ENCODE peak calls at places on chromosomes 4 and X, in seven cellular contexts. B is breast epithelium, M is stomach, T is heart right ventricle, E is colonic mucosa, G is psoas muscle, X is iPS DF 6.9. C is an unnamed sample.

GRCh38 chrX:23919706-23920320 is 12.0 kb downstream of the CXorf58 start:
- DNase-seq in M (no peak), T (no peak), X (no peak), E (no peak), G (no peak), B (no peak), C (no peak)

GRCh38 chr4:185421366-185422124 is 4.2 kb downstream of the UFSP2 start:
- DNase-seq in G (no peak), B (no peak), T (no peak), E (no peak), M (no peak), X (no peak), C (no peak)

GRCh38 chrX:44400588-44400987 is 57.1 kb upstream of the EFHC2 start:
- DNase-seq in T (no peak), X (no peak), E (no peak), M (no peak), B (no peak), G (no peak), C (no peak)

GRCh38 chrX:65406532-65406931 is 128.1 kb downstream of the LAS1L start:
- DNase-seq in B (no peak), M (no peak), X (no peak), T (no peak), G (no peak), E (no peak), C (no peak)

GRCh38 chr4:137635108-137635507 is 102.8 kb upstream of the PCDH18 start:
- DNase-seq in B (no peak), M (no peak), T (no peak), G (no peak), E (no peak), X (no peak), C (no peak)

GRCh38 chr4:148445903-148446261 is 3.7 kb upstream of the NR3C2 start:
- DNase-seq in M (no peak), E (peak; percentile 29), X (no peak), T (no peak), G (no peak), B (no peak), C (no peak)

GRCh38 chr4:40322853-40323252 is 12.3 kb upstream of the CHRNA9 start:
- DNase-seq in M (no peak), E (no peak), G (no peak), B (no peak), T (no peak), X (no peak), C (no peak)

GRCh38 chrX:72060196-72060974 is 71.3 kb downstream of the RTL5 start:
- DNase-seq in X (no peak), G (no peak), M (no peak), E (no peak), T (no peak), B (no peak), C (no peak)

GRCh38 chrX:15206306-15206705 is 63.6 kb downstream of the ASB9 start:
- DNase-seq in B (no peak), E (no peak), M (no peak), T (no peak), X (no peak), G (no peak), C (no peak)

GRCh38 chr4:6702761-6703160 is 6.9 kb downstream of the MRFAP1L1 start:
- DNase-seq in M (no peak), X (no peak), T (no peak), E (no peak), G (no peak), B (no peak), C (no peak)

GRCh38 chr4:177667687-177668086 is 225.4 kb upstream of the AGA start:
- DNase-seq in X (no peak), E (no peak), T (no peak), M (no peak), G (no peak), B (no peak), C (no peak)

GRCh38 chr4:13546855-13547562 is 2.7 kb upstream of the NKX3-2 start:
- DNase-seq in X (no peak), G (no peak), M (no peak), T (no peak), B (no peak), E (peak; percentile 31), C (no peak)

GRCh38 chr4:83947111-83947510 is 411.2 kb downstream of the GPAT3 start:
- DNase-seq in T (no peak), B (no peak), M (no peak), X (no peak), E (no peak), G (no peak), C (no peak)

GRCh38 chrX:24619647-24620046 is 27.5 kb downstream of the PCYT1B start:
- DNase-seq in E (no peak), B (no peak), G (no peak), M (no peak), T (peak; percentile 10), X (no peak), C (no peak)

GRCh38 chr4:157996061-157996460 is 176.8 kb downstream of the GASK1B start:
- DNase-seq in G (no peak), B (no peak), E (no peak), X (no peak), M (no peak), T (no peak), C (peak; percentile 20)

GRCh38 chr4:89836897-89837384 is at the start of gene SNCA:
- DNase-seq in X (peak; percentile 52), G (peak; percentile 60), T (peak; percentile 55), E (peak; percentile 54), M (peak; percentile 46), B (no peak), C (peak; percentile 84)

GRCh38 chrX:102067966-102068723 is 57.3 kb upstream of the TCEAL2 start:
- DNase-seq in G (no peak), X (no peak), B (no peak), T (no peak), M (no peak), E (no peak), C (no peak)

GRCh38 chr4:53914313-53915016 is 149.9 kb downstream of the CHIC2 start:
- DNase-seq in G (no peak), M (peak; percentile 34), B (no peak), T (no peak), X (no peak), E (no peak), C (no peak)

GRCh38 chr4:2745981-2746806 is 9.9 kb downstream of the TNIP2 start:
- DNase-seq in B (no peak), E (no peak), X (no peak), T (peak; percentile 62), M (peak; percentile 44), G (peak; percentile 63), C (peak; percentile 88)

GRCh38 chrX:77527233-77528001 is 80.2 kb downstream of the FGF16 start:
- DNase-seq in G (peak; percentile 50), B (no peak), E (no peak), X (no peak), M (no peak), T (peak; percentile 17), C (peak; percentile 67)

GRCh38 chr4:54063737-54064316 is 578 bp downstream of the CHIC2 start:
- DNase-seq in M (peak; percentile 39), G (peak; percentile 71), B (peak; percentile 55), T (peak; percentile 27), E (peak; percentile 49), X (no peak), C (peak; percentile 83)

GRCh38 chr4:32207456-32207855 is 1487.3 kb downstream of the PCDH7 start:
- DNase-seq in M (no peak), E (no peak), X (no peak), B (no peak), G (no peak), T (no peak), C (no peak)

GRCh38 chr4:128757712-128758111 is 51.8 kb upstream of the JADE1 start:
- DNase-seq in E (no peak), B (no peak), X (no peak), T (peak; percentile 66), M (peak; percentile 43), G (peak; percentile 84), C (peak; percentile 47)
- H3K27ac ChIP-seq in E (no peak overlapping the region), B (no peak overlapping the region), X (no peak overlapping the region), T (peak overlapping the region; percentile 0), M (no peak overlapping the region), G (peak overlapping the region; percentile 80), C (no peak overlapping the region)

GRCh38 chr4:161438096-161438495 is 725.7 kb downstream of the FSTL5 start:
- DNase-seq in E (no peak), T (no peak), G (no peak), M (no peak), B (no peak), X (no peak), C (no peak)
- H3K4me3 ChIP-seq in E (no peak overlapping the region), T (no peak overlapping the region), G (no peak overlapping the region), M (no peak overlapping the region), B (no peak overlapping the region), X (no peak overlapping the region), C (no peak overlapping the region)

GRCh38 chr4:174286870-174287269 is 3.2 kb downstream of the CEP44 start:
- DNase-seq in G (no peak), M (no peak), T (no peak), E (no peak), X (no peak), B (no peak), C (no peak)

GRCh38 chr4:174292473-174292872 is 8.8 kb downstream of the CEP44 start:
- DNase-seq in T (no peak), B (no peak), X (no peak), E (no peak), M (no peak), G (no peak), C (no peak)
- H3K27ac ChIP-seq in T (no peak overlapping the region), B (no peak overlapping the region), X (no peak overlapping the region), E (no peak overlapping the region), M (no peak overlapping the region), G (no peak overlapping the region), C (no peak overlapping the region)

DNA sequence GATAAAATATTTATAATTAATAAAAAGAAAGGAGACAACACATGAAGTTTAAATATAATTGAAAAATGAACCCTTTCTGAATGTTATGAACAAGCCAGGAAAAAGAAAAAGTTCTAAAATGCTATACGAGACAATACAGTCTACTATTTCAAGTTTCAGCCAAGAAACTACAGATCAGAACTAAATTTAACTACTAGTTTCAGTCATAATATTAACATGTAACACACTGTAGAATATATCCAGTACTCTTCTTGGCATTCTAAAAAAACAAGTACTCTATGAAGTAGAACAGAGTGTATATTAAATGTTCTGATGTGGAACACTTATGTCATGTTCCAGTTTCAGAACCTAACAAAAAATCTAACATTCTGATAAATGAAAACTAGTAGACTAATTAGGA is 679.7 kb downstream of the FAT4 start:
- DNase-seq in X (no peak), M (no peak), T (no peak), E (no peak), G (no peak), B (no peak), C (no peak)
- H3K4me3 ChIP-seq in X (no peak overlapping the region), M (no peak overlapping the region), T (no peak overlapping the region), E (no peak overlapping the region), G (no peak overlapping the region), B (no peak overlapping the region), C (no peak overlapping the region)

DNA sequence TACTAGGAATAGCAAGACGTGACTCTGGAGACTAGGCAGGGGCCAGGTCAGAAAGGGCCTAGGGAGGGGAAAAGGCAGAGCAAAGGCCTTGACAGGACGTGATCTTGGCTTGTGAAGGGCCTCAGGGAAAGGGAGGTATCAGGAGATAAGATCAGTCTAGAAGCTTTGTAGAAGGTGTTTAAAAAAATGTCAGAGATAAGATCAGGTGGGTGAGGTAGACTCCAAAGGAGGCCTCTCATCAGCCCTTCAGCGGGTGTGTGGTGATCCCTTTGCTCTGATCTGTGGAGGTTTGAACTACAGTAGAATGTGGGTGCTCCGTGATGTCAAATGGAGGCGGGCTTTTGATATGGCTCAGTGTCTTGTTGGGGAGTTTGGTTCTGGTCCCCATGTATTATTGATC is 78.8 kb upstream of the PRPS1 start:
- DNase-seq in M (no peak), E (no peak), T (no peak), G (no peak), B (no peak), X (no peak), C (no peak)
- H3K27ac ChIP-seq in M (no peak overlapping the region), E (no peak overlapping the region), T (no peak overlapping the region), G (no peak overlapping the region), B (no peak overlapping the region), X (no peak overlapping the region), C (no peak overlapping the region)

GRCh38 chrX:2499507-2499906 is 1.3 kb downstream of the DHRSX start:
- DNase-seq in X (no peak), M (peak; percentile 13), B (no peak), E (no peak), G (no peak), T (no peak), C (no peak)
- H3K4me3 ChIP-seq in X (peak overlapping the region; percentile 19), M (peak overlapping the region; percentile 89), B (peak overlapping the region; percentile 96), E (peak overlapping the region; percentile 86), G (peak overlapping the region; percentile 85), T (peak overlapping the region; percentile 86), C (peak overlapping the region; percentile 91)

C was measured in aorta.